ENCODE peak calls at places on chromosome 21, in six cellular contexts. R is dorsolateral prefrontal cortex, S is fibroblast of mammary gland, D is Panc1, L is fibroblast of pulmonary artery, J is stomach. H is an unnamed sample.

GRCh38 chr21:38814126-38815059 is 8.7 kb downstream of the ETS2 start:
- DNase-seq in R (no peak), S (no peak), D (no peak), L (no peak), J (no peak), H (no peak)

GRCh38 chr21:17406202-17406601 is 106.6 kb upstream of the CXADR start:
- DNase-seq in R (no peak), S (no peak), D (no peak), L (no peak), J (no peak), H (no peak)

GRCh38 chr21:27058673-27059365 is 91.9 kb upstream of the ADAMTS5 start:
- DNase-seq in R (no peak), S (peak), D (no peak), L (peak), J (no peak), H (no peak)

GRCh38 chr21:16797530-16797929 is 715.3 kb upstream of the CXADR start:
- DNase-seq in R (no peak), S (no peak), D (no peak), L (no peak), J (no peak), H (no peak)

GRCh38 chr21:46121286-46122221 is 23.6 kb downstream of the COL6A2 start:
- DNase-seq in R (peak), S (peak), D (no peak), L (no peak), J (peak), H (no peak)

GRCh38 chr21:45390121-45390751 is 14.7 kb upstream of the COL18A1 start:
- DNase-seq in R (peak), S (no peak), D (no peak), L (no peak), J (no peak), H (no peak)

GRCh38 chr21:26124421-26124833 is 46.1 kb downstream of the APP start:
- DNase-seq in R (no peak), S (peak), D (no peak), L (peak), J (no peak), H (no peak)

GRCh38 chr21:33835920-33836319 is 79.7 kb downstream of the ATP5PO start:
- DNase-seq in R (no peak), S (no peak), D (no peak), L (no peak), J (no peak), H (no peak)

GRCh38 chr21:46065215-46065992 is 32.5 kb upstream of the COL6A2 start:
- DNase-seq in R (no peak), S (peak), D (no peak), L (peak), J (no peak), H (no peak)

GRCh38 chr21:39441502-39442475 is 3.8 kb downstream of the LCA5L start:
- DNase-seq in R (no peak), S (peak), D (peak), L (peak), J (no peak), H (no peak)

GRCh38 chr21:45278156-45278911 is 9.4 kb downstream of the POFUT2 start:
- DNase-seq in R (no peak), S (no peak), D (no peak), L (no peak), J (peak), H (no peak)

GRCh38 chr21:44925027-44925755 is 4.5 kb upstream of the ITGB2 start:
- DNase-seq in R (no peak), S (peak), D (no peak), L (peak), J (no peak), H (no peak)

GRCh38 chr21:32216293-32216692 is 62.6 kb downstream of the MIS18A start:
- DNase-seq in R (no peak), S (no peak), D (no peak), L (no peak), J (no peak), H (no peak)

GRCh38 chr21:38909109-38909508 is 103.4 kb downstream of the ETS2 start:
- DNase-seq in R (no peak), S (no peak), D (no peak), L (no peak), J (no peak), H (no peak)

GRCh38 chr21:18449586-18449985 is 46.0 kb upstream of the TMPRSS15 start:
- DNase-seq in R (no peak), S (peak), D (no peak), L (no peak), J (no peak), H (no peak)

GRCh38 chr21:19541612-19542011 is 1138.0 kb upstream of the TMPRSS15 start:
- DNase-seq in R (no peak), S (no peak), D (no peak), L (no peak), J (no peak), H (no peak)

GRCh38 chr21:20996421-20997307 is 1.5 kb upstream of the NCAM2 start:
- DNase-seq in R (no peak), S (no peak), D (no peak), L (peak), J (no peak), H (no peak)

GRCh38 chr21:18204931-18205330 is 39.7 kb upstream of the CHODL start:
- DNase-seq in R (no peak), S (no peak), D (no peak), L (no peak), J (no peak), H (no peak)

GRCh38 chr21:46273341-46273740 is 12.1 kb downstream of the MCM3AP start:
- DNase-seq in R (no peak), S (no peak), D (no peak), L (no peak), J (no peak), H (no peak)

GRCh38 chr21:45419162-45419561 is 14.2 kb downstream of the COL18A1 start:
- DNase-seq in R (no peak), S (no peak), D (no peak), L (no peak), J (no peak), H (no peak)

GRCh38 chr21:45513741-45514310 is 28.4 kb downstream of the SLC19A1 start:
- DNase-seq in R (peak), S (no peak), D (no peak), L (no peak), J (no peak), H (no peak)

GRCh38 chr21:39022901-39023693 is 160.2 kb downstream of the PSMG1 start:
- DNase-seq in R (no peak), S (peak), D (no peak), L (peak), J (no peak), H (peak)

GRCh38 chr21:39776589-39776988 is 31.6 kb downstream of the IGSF5 start:
- DNase-seq in R (no peak), S (no peak), D (no peak), L (peak), J (no peak), H (no peak)

GRCh38 chr21:29177800-29178199 is 47.4 kb downstream of the MAP3K7CL start:
- DNase-seq in R (no peak), S (no peak), D (no peak), L (no peak), J (no peak), H (no peak)

GRCh38 chr21:45950740-45951515 is 30.6 kb upstream of the COL6A1 start:
- DNase-seq in R (no peak), S (peak), D (no peak), L (peak), J (peak), H (no peak)

GRCh38 chr21:28132713-28133112 is 860.0 kb downstream of the LTN1 start:
- DNase-seq in R (no peak), S (no peak), D (no peak), L (no peak), J (no peak), H (no peak)

GRCh38 chr21:28133116-28133515 is 859.6 kb downstream of the LTN1 start:
- DNase-seq in R (no peak), S (no peak), D (no peak), L (no peak), J (no peak), H (no peak)

GRCh38 chr21:28126521-28127317 is 866.0 kb downstream of the LTN1 start:
- DNase-seq in R (no peak), S (no peak), D (no peak), L (no peak), J (no peak), H (no peak)

GRCh38 chr21:28124541-28124940 is 868.1 kb downstream of the LTN1 start:
- DNase-seq in R (no peak), S (no peak), D (no peak), L (no peak), J (no peak), H (no peak)

GRCh38 chr21:28127390-28127789 is 865.3 kb downstream of the LTN1 start:
- DNase-seq in R (no peak), S (peak), D (no peak), L (no peak), J (no peak), H (no peak)
- TF ChIP-seq CTCF in R (no peak), S (no peak), D (no peak), L (no peak), J (no peak), H (no peak)

GRCh38 chr21:41895643-41896493 is 16.7 kb upstream of the PRDM15 start:
- DNase-seq in R (no peak), S (no peak), D (no peak), L (no peak), J (no peak), H (no peak)
- H3K4me3 ChIP-seq in R (no peak), S (no peak), D (no peak), L (no peak), J (no peak), H (no peak)

DNA sequence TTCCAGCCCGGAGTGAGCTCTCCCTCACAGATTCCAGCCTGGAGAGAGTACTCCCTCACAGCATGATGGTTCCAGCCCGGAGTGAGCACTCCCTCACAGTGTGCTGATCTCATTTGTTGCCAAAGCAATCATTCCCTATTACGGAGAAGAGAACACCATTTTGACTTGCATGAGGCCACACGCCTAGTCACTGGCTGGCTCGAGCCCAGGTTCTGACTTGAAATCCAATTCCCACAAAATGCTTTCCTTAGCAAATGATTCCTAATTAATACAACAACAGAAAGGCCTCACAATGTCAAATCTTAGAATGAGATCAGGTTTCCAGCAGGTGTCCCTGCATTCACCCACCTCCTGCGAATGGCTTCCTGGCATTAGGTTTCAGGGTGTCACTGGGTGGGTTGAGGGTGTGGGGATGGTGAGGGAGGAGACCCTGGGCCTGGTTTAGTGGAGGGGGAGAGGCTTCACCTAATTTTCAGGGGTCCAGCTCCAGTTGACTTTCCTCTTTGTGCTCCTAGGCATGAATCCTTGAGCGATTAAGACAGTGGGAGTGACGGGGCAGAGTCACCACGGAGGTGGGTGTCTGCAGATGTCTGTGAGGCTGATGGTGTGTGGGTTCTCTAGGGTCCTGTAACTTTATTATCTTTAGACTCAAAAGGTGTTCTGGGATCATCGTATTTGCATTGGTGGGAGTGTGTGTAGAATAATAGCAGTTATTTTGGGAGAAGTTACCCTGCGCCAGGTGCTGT is 158.5 kb downstream of the KCNJ6 start:
- DNase-seq in R (no peak), S (peak), D (no peak), L (no peak), J (no peak), H (no peak)
- TF ChIP-seq CTCF in R (no peak), S (no peak), D (no peak), L (no peak), J (no peak), H (no peak)

DNA sequence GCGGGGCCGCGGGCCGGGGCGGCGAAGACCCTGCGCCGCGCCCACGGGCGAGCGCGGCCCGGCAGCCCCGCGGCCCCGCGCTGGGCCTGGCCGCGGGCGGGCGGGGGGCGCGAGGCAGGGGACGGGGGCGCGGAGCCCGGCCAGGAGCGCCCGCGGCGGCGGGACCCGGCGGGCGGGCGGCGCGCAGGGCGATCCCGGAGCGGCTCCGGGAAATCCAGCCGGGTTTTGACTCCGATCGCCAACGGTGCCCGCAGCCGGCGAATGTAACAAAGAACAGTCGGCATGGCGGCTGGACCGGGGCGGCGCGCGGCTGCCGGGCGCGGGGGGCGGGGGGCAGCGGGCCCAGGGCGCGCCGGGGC is 334 bp downstream of the PRDM15 start:
- DNase-seq in R (peak), S (peak), D (no peak), L (peak), J (peak), H (no peak)
- H3K4me3 ChIP-seq in R (no peak), S (peak), D (peak), L (peak), J (peak), H (peak)

DNA sequence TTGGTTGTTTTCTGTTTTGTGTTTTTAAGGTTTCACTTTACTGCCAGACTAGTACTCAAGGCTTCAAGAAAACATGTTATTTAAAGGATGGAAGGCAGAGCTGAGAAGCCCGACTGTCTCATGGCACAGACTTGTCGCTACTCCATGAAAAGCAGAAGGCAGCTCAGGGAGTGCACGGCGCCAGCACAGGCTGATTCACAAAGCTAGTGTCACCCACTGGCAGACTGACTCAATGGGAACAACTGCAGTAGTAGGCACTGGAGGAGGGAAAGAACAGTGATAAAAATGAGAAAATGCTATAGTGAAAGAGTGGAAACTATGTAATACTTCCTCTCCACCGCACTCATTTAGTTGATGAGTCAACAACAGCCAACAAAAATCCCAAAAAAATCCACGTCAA is 14.7 kb downstream of the HSF2BP start:
- DNase-seq in R (peak), S (peak), D (no peak), L (peak), J (no peak), H (no peak)
- TF ChIP-seq CTCF in R (no peak), S (no peak), D (no peak), L (no peak), J (no peak), H (no peak)

DNA sequence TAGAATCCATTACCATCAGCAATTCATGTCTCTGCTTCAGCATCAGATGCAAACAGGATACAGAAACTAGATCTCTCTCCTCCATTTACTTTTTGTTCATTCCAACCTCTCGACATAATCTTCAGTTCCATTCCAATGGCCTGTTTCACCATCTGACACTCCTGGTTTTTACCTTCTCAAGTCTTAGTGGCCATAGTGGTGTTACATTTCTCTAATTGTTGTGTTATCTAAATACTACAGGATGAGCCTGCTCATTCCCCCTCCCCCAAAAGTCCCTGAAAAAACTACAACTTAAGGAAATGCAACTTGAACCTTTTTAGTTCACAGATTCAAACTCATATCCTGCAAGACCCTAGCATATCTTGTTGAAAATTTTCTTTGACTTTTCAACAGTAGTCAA is 4.0 kb downstream of the NRIP1 start:
- DNase-seq in R (no peak), S (no peak), D (no peak), L (no peak), J (no peak), H (no peak)
- H3K4me3 ChIP-seq in R (no peak), S (no peak), D (no peak), L (no peak), J (no peak), H (peak)

GRCh38 chr21:35696644-35697043 is 363.7 kb downstream of the SETD4 start:
- DNase-seq in R (no peak), S (no peak), D (no peak), L (no peak), J (no peak), H (no peak)
- TF ChIP-seq CTCF in R (no peak), S (no peak), D (no peak), L (no peak), J (no peak), H (no peak)

GRCh38 chr21:36104306-36105300 is 30.3 kb upstream of the CBR3 start:
- DNase-seq in R (peak), S (peak), D (no peak), L (peak), J (peak), H (peak)
- H3K4me3 ChIP-seq in R (peak), S (peak), D (peak), L (no peak), J (no peak), H (peak)